ENCODE peak calls at places on chromosomes 5 and 9, in four cellular contexts. A is HepG2, F is A549, H is H1. Q is an unnamed sample.

GRCh38 chr5:116572375-116573278 is 2.0 kb downstream of the SEMA6A start:
- DNase-seq in H (no peak), A (no peak), F (peak; percentile 8), Q (no peak)

GRCh38 chr9:89839427-89839826 is 234.6 kb downstream of the GADD45G start:
- DNase-seq in H (no peak), F (no peak), A (no peak), Q (no peak)

GRCh38 chr5:62578540-62578939 is at the start of gene LRRC70:
- DNase-seq in A (peak; percentile 74), H (no peak), F (no peak), Q (no peak)

GRCh38 chr9:79471577-79472543 is 99.9 kb upstream of the TLE4 start:
- DNase-seq in A (no peak), F (no peak), H (no peak), Q (no peak)

GRCh38 chr9:92094655-92095054 is 20.6 kb downstream of the SPTLC1 start:
- DNase-seq in F (no peak), H (no peak), A (peak; percentile 5), Q (peak; percentile 46)

GRCh38 chr5:79143684-79144379 is 32.2 kb downstream of the BHMT start:
- DNase-seq in H (no peak), F (no peak), A (no peak), Q (peak; percentile 18)

GRCh38 chr9:87594218-87594617 is 96.6 kb downstream of the DAPK1 start:
- DNase-seq in A (no peak), H (no peak), F (no peak), Q (no peak)

GRCh38 chr5:107126341-107126740 is 544.4 kb downstream of the EFNA5 start:
- DNase-seq in H (no peak), F (no peak), A (no peak), Q (no peak)

GRCh38 chr5:118561971-118562370 is 426.4 kb downstream of the DTWD2 start:
- DNase-seq in H (no peak), A (no peak), F (no peak), Q (no peak)

GRCh38 chr9:29750062-29750461 is 2176.8 kb upstream of the C9orf72 start:
- DNase-seq in F (no peak), A (no peak), H (no peak), Q (no peak)

GRCh38 chr5:177300236-177300880 is 3.2 kb downstream of the RAB24 start:
- DNase-seq in F (no peak), A (no peak), H (no peak), Q (peak; percentile 79)

GRCh38 chr5:65292196-65292595 is 189.5 kb downstream of the ADAMTS6 start:
- DNase-seq in A (no peak), H (no peak), F (no peak), Q (no peak)

GRCh38 chr9:21852751-21853150 is 50.3 kb downstream of the MTAP start:
- DNase-seq in F (no peak), H (no peak), A (no peak), Q (no peak)

GRCh38 chr5:95619096-95619495 is 791 bp upstream of the GPR150 start:
- DNase-seq in A (no peak), H (no peak), F (no peak), Q (no peak)

GRCh38 chr9:36779582-36779981 is 206.9 kb downstream of the MELK start:
- DNase-seq in F (no peak), H (no peak), A (no peak), Q (no peak)

GRCh38 chr9:126219717-126220116 is 106.9 kb upstream of the MVB12B start:
- DNase-seq in H (no peak), A (no peak), F (no peak), Q (no peak)

GRCh38 chr9:128943832-128944620 is 3.4 kb downstream of the DOLK start:
- DNase-seq in H (no peak), A (peak; percentile 16), F (no peak), Q (no peak)

GRCh38 chr9:132031869-132032583 is 47.6 kb downstream of the MED27 start:
- DNase-seq in H (no peak), A (no peak), F (no peak), Q (no peak)

GRCh38 chr5:62143268-62144229 is 162.5 kb upstream of the KIF2A start:
- DNase-seq in H (no peak), A (peak; percentile 13), F (no peak), Q (no peak)

GRCh38 chr5:67206381-67207328 is 10.1 kb upstream of the CD180 start:
- DNase-seq in H (no peak), A (peak; percentile 53), F (peak; percentile 63), Q (peak; percentile 53)

GRCh38 chr5:132013006-132013689 is 1.7 kb upstream of the ACSL6 start:
- DNase-seq in A (no peak), F (no peak), H (no peak), Q (no peak)

GRCh38 chr9:69295872-69296562 is 29.0 kb upstream of the ENTREP1 start:
- DNase-seq in H (no peak), F (no peak), A (no peak), Q (no peak)

GRCh38 chr5:41151562-41151961 is 61.8 kb downstream of the C6 start:
- DNase-seq in H (no peak), A (no peak), F (no peak), Q (no peak)

GRCh38 chr5:54440456-54440893 is 15.0 kb upstream of the HSPB3 start:
- DNase-seq in F (no peak), H (no peak), A (no peak), Q (no peak)

GRCh38 chr9:68969538-68969937 is 44.4 kb downstream of the PRKACG start:
- DNase-seq in F (no peak), A (peak; percentile 88), H (no peak), Q (peak; percentile 62)

GRCh38 chr5:44300551-44300950 is 88.7 kb downstream of the FGF10 start:
- DNase-seq in H (no peak), A (no peak), F (no peak), Q (no peak)

GRCh38 chr5:83471405-83472212 is at the start of gene VCAN:
- DNase-seq in H (no peak), A (no peak), F (peak; percentile 40), Q (no peak)
- TF ChIP-seq RNF2 in H (peak; percentile 24), A (no peak), F (peak; percentile 89), Q (no peak)

DNA sequence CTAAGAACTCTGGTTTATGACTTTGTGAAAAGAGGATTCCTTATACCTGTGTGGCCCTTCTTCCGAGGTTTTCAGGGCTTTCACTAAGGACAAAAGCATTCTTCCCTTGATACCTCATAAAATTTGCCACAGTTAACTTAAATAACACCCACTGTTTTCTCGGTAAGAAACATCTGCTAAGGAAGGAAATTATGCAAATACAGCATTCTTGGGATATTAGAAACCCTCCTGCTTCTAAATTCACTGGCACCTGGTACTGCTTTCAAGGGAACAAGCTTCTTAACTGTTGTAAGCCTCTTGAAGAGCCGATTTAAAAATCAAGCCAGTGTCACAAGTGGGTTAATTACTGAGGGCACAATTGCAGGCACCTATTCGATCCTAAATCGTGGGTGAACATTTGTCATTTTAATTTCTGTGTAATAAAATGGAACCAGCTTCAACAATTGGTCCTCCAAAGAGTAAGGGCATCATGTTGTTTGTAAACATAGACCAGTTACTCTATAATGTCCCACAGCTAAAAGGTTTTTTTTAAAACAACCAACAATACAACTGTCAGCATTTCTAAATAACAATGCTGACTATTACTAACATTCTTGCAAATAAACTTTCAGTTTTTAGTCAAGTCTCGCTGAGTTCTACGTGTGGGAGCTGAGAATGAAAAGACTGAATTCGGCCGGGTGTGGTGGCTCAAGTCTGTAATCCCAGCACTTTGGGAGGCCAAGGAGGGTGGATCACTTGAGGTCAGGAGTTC is 26.6 kb downstream of the AK3 start:
- DNase-seq in H (no peak), A (no peak), F (no peak), Q (no peak)
- TF ChIP-seq RNF2 in H (no peak), A (no peak), F (no peak), Q (no peak)

DNA sequence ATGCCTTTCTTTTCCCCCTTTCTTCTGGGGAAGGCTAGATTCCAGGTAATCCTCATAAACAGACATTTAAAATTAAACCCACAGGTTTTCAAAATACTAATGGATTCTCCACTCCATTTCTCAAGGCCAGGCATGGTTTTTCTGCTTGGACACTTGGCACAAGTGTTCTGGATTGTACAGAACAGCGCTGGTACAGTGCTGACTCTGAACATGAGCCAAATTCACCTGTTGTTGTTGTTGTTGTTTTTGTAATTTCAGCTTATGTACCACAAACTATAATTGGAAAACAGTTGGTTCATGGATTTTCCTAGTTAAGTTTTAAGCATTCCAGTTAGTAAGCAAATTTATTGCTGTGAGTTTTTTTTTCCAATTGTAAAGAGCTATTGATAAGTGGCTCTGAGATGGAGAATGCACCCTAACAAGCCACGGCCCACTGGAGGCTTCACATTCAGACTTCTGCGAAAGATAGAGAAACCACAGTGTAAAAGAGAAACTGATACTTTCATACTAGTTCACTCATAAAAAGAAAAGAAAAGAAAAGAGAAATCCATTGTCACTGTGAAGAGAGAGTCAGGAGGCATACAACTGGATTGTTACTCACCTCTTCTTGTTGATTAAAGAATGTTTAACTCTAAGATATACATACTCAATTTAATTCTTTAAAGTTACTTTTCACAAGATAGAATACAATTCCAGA is 16.2 kb upstream of the ITGA1 start:
- DNase-seq in H (no peak), F (no peak), A (no peak), Q (no peak)
- TF ChIP-seq RNF2 in H (no peak), F (no peak), A (no peak), Q (no peak)

DNA sequence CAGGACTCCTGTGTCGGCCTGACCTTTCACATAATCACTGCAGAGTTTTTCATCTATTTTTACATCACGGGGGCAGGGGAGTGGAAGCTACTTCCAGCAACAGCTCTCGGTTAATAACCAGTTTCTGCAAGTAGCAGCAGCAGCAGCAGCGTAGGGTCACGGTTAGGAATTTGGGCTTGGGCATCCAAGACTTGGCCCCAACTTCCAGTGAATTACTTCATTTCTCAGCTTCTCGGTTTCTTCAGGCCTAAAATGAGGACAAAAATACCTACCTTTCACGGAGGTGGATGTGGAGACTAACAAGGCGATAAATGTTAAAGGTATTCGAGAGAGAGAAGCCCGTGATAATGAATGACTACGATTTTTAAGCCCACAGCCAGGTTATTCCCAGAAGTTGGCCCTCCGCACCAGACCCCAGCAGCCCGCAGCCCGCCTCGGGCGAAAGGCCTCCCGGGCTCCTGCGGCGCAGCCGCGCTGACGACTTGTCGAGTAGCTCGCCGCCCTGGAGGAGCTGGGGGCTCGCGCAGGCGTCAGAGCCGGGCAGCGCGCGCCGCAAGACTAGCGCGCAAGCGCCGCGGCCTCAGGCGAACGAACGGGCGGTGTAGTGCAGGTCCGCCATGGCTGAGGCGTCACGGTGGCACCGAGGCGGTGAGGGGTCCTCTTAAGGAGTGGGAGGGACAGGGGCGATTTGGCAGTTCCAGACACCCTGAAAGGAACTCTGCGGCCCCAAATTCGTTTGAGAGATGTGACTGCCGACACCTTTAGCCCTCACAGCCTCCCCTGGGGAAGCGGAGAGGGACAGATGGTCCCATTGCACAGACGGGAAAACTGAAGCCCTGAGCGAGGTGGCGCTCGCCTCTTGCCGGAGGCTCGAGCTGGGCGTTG is at the start of gene PKD2L2:
- DNase-seq in H (peak; percentile 1), F (peak; percentile 4), A (no peak), Q (peak; percentile 81)
- TF ChIP-seq RNF2 in H (no peak), F (no peak), A (no peak), Q (peak; percentile 13)

GRCh38 chr5:33409435-33410146 is 31.2 kb upstream of the TARS1 start:
- DNase-seq in A (peak; percentile 7), F (no peak), H (no peak), Q (no peak)
- TF ChIP-seq RNF2 in A (no peak), F (no peak), H (no peak), Q (no peak)

GRCh38 chr9:107734231-107735014 is 244.9 kb upstream of the KLF4 start:
- DNase-seq in H (no peak), A (no peak), F (no peak), Q (no peak)
- TF ChIP-seq RNF2 in H (no peak), A (no peak), F (no peak), Q (no peak)